ENCODE peak calls at places on chromosomes 7 and 10, in six cellular contexts. I, X, G, D, F and J are unnamed samples. For H3K36me3 and H3K4me1, the result is how much of the 10 kb centered on the place peaks cover.

GRCh38 chr10:100100651-100101525 is 19.2 kb upstream of the CPN1 start:
- DNase-seq in I (peak), X (peak), G (no peak), D (peak), F (no peak), J (peak)

GRCh38 chr7:157701395-157701794 is 364.6 kb downstream of the DNAJB6 start:
- DNase-seq in I (no peak), X (no peak), G (peak), D (no peak), F (no peak), J (no peak)

GRCh38 chr7:48213226-48213625 is 42.0 kb downstream of the ABCA13 start:
- DNase-seq in I (peak), X (no peak), G (no peak), D (no peak), F (no peak), J (no peak)

GRCh38 chr10:98456688-98457482 is 10.2 kb upstream of the HPS1 start:
- DNase-seq in I (no peak), X (peak), G (no peak), D (peak), F (no peak), J (no peak)

GRCh38 chr7:142793156-142793555 is 22.4 kb downstream of the PRSS2 start:
- DNase-seq in I (peak), X (no peak), G (no peak), D (no peak), F (no peak), J (no peak)

GRCh38 chr10:22958338-22958737 is 30.5 kb downstream of the ARMC3 start:
- DNase-seq in I (peak), X (no peak), G (no peak), D (no peak), F (no peak), J (no peak)

GRCh38 chr10:69961864-69962745 is 90.5 kb upstream of the MACROH2A2 start:
- DNase-seq in I (no peak), X (no peak), G (no peak), D (no peak), F (no peak), J (no peak)

GRCh38 chr10:45282061-45282460 is 33.3 kb downstream of the OR13A1 start:
- DNase-seq in I (peak), X (no peak), G (no peak), D (no peak), F (no peak), J (no peak)

GRCh38 chr10:99908512-99908911 is 101.2 kb downstream of the DNMBP start:
- DNase-seq in I (no peak), X (no peak), G (no peak), D (no peak), F (no peak), J (no peak)

GRCh38 chr10:124176309-124177179 is 83.1 kb upstream of the CHST15 start:
- DNase-seq in I (no peak), X (no peak), G (no peak), D (no peak), F (no peak), J (no peak)

GRCh38 chr7:100679129-100679926 is 5.8 kb downstream of the GNB2 start:
- DNase-seq in I (no peak), X (no peak), G (no peak), D (no peak), F (no peak), J (no peak)

GRCh38 chr10:2980791-2981360 is 86.5 kb upstream of the PFKP start:
- DNase-seq in I (no peak), X (no peak), G (no peak), D (no peak), F (no peak), J (no peak)

GRCh38 chr7:102892631-102893278 is 20.0 kb upstream of the LRRC17 start:
- DNase-seq in I (no peak), X (no peak), G (no peak), D (no peak), F (no peak), J (no peak)

GRCh38 chr10:103493911-103494877 is 689 bp downstream of the NEURL1 start:
- DNase-seq in I (no peak), X (peak), G (no peak), D (peak), F (no peak), J (no peak)

GRCh38 chr10:34290412-34291082 is 524.5 kb downstream of the PARD3 start:
- DNase-seq in I (peak), X (no peak), G (no peak), D (no peak), F (peak), J (no peak)

GRCh38 chr7:71208881-71209280 is 76.9 kb downstream of the GALNT17 start:
- DNase-seq in I (no peak), X (no peak), G (no peak), D (no peak), F (no peak), J (no peak)

GRCh38 chr10:28845009-28845682 is 167.8 kb downstream of the BAMBI start:
- DNase-seq in I (no peak), X (no peak), G (no peak), D (no peak), F (no peak), J (no peak)

GRCh38 chr7:114790526-114790925 is 131.4 kb upstream of the MDFIC start:
- DNase-seq in I (no peak), X (no peak), G (no peak), D (no peak), F (no peak), J (no peak)

GRCh38 chr7:2373124-2373556 is 18.5 kb downstream of the EIF3B start:
- DNase-seq in I (no peak), X (no peak), G (no peak), D (no peak), F (no peak), J (no peak)

GRCh38 chr7:2374401-2374800 is 19.8 kb downstream of the EIF3B start:
- DNase-seq in I (no peak), X (no peak), G (no peak), D (no peak), F (no peak), J (no peak)

GRCh38 chr7:2373646-2374045 is 19.0 kb downstream of the EIF3B start:
- DNase-seq in I (no peak), X (no peak), G (no peak), D (no peak), F (no peak), J (no peak)

GRCh38 chr7:2376351-2377154 is 21.9 kb downstream of the EIF3B start:
- DNase-seq in I (no peak), X (no peak), G (no peak), D (no peak), F (no peak), J (no peak)

DNA sequence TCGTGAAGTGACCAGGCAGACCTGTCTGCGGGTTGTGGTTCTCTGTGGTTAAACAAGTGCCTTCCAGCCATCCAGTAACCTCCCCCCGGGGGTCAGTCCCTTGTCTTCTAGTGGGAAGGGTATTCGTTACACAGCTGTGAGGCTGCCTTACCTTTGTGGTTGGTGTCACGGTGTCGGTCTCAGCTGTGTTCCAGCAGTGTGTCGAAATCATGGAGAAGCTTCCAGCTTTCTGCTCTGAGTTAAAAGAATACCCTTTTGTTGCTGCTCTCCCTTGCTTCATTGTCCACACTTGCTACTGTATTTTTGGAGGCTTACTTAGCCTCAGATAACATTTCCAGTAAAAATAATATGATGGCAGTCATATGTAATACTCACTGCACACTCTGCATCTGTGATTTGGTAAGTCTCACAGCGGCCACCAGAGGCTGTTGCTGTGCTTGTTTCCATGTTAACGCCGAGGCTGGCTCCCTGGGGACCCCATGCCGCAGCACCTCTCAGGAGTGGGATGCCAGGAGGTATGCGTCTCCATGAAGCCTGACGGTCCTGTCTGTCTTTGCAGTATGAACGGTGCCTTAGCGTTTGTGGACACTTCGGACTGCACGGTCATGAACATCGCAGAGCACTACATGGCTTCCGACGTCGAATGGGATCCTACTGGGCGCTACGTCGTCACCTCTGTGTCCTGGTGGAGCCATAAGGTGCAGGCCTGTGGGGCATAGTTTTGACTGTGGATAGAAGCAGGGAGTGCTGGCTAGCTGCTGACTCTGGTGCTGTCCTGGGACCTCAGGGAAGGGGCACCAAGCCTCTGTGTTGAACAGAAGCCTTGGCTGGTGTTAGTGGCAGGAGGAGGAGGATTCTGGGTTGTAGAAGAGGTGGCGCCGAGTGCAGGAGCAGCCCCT is 20.5 kb downstream of the EIF3B start:
- DNase-seq in I (no peak), X (no peak), G (no peak), D (no peak), F (no peak), J (no peak)
- H3K36me3 ChIP-seq in I (half or more), X (half or more), G (half or more), D (under half), F (half or more), J (half or more)

DNA sequence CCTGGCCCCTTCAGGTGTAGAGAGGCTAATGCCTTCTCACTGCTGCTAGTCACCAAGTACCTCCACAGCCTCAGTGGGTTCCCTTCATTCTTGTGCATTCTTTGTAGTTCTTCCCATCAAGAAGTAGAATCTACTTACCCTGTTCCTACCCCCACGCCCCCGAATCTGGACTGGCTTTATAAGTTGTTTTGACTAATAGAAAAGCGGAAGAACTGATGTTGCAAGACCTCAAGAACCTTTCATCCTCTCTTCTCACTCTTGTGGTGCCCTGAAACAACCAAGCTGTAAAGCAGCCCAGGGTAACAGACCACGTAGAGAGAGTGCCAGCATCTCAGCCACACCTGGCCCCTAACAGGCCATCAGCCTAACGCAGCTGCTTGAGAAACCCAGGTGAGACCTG is 23.2 kb upstream of the LAMB1 start:
- DNase-seq in I (no peak), X (no peak), G (no peak), D (no peak), F (no peak), J (no peak)
- H3K4me1 ChIP-seq in I (under half), X (under half), G (under half), D (under half), F (under half), J (under half)

GRCh38 chr7:129032017-129032416 is 22.9 kb downstream of the TNPO3 start:
- DNase-seq in I (no peak), X (no peak), G (no peak), D (no peak), F (no peak), J (no peak)
- H3K36me3 ChIP-seq in I (under half), X (under half), G (under half), D (under half), F (under half), J (under half)

GRCh38 chr10:17025444-17026295 is 103.9 kb downstream of the CUBN start:
- DNase-seq in I (peak), X (no peak), G (no peak), D (peak), F (peak), J (no peak)
- H3K4me1 ChIP-seq in I (half or more), X (under half), G (half or more), D (half or more), F (half or more), J (under half)